ENCODE peak calls at places on chromosomes 5 and 9, in nine cellular contexts. J is GM23338, Q is left ventricle myocardium inferior, Y is ascending aorta, R is transverse colon, G is WERI-Rb-1, V is BJ, O is OCI-LY7, M is brain microvascular endothelial cell. U is an unnamed sample.

GRCh38 chr5:145948921-145949320 is 12.5 kb downstream of the SH3RF2 start:
- DNase-seq in J (no peak), Q (no peak), Y (no peak), R (no peak), G (no peak), V (no peak), O (no peak), M (no peak), U (no peak)

GRCh38 chr9:89387970-89388867 is 69.9 kb downstream of the SECISBP2 start:
- DNase-seq in J (no peak), Q (peak; percentile 48), Y (peak; percentile 73), R (peak; percentile 37), G (no peak), V (peak; percentile 77), O (no peak), M (peak; percentile 11), U (peak; percentile 70)

GRCh38 chr9:130794923-130795495 is 40.0 kb upstream of the ABL1 start:
- DNase-seq in J (peak; percentile 17), Q (no peak), Y (no peak), R (no peak), G (no peak), V (peak; percentile 9), O (no peak), M (no peak), U (no peak)

GRCh38 chr9:137721899-137722298 is 103.1 kb downstream of the EHMT1 start:
- DNase-seq in J (no peak), Q (no peak), Y (no peak), R (no peak), G (no peak), V (no peak), O (no peak), M (no peak), U (no peak)

GRCh38 chr5:119049824-119050449 is 20.9 kb upstream of the DMXL1 start:
- DNase-seq in J (peak; percentile 86), Q (no peak), Y (no peak), R (no peak), G (no peak), V (no peak), O (no peak), M (peak; percentile 60), U (no peak)

GRCh38 chr5:620152-620551 is 8.0 kb downstream of the CEP72 start:
- DNase-seq in J (no peak), Q (no peak), Y (peak; percentile 56), R (no peak), G (no peak), V (no peak), O (no peak), M (no peak), U (no peak)

GRCh38 chr5:96125335-96125891 is 163.8 kb upstream of the ELL2 start:
- DNase-seq in J (no peak), Q (no peak), Y (no peak), R (no peak), G (no peak), V (no peak), O (no peak), M (no peak), U (no peak)

GRCh38 chr5:54517174-54517511 is 416 bp upstream of the SNX18 start:
- DNase-seq in J (no peak), Q (no peak), Y (no peak), R (peak; percentile 14), G (no peak), V (no peak), O (no peak), M (no peak), U (no peak)

GRCh38 chr9:84145780-84146179 is 165.2 kb downstream of the RMI1 start:
- DNase-seq in J (no peak), Q (no peak), Y (no peak), R (no peak), G (no peak), V (no peak), O (no peak), M (no peak), U (no peak)

GRCh38 chr5:127878174-127878750 is 175.1 kb downstream of the CCDC192 start:
- DNase-seq in J (peak; percentile 77), Q (peak; percentile 19), Y (no peak), R (peak; percentile 75), G (peak; percentile 81), V (no peak), O (peak; percentile 23), M (peak; percentile 53), U (no peak)

GRCh38 chr5:177175336-177175735 is 41.8 kb downstream of the NSD1 start:
- DNase-seq in J (no peak), Q (no peak), Y (no peak), R (no peak), G (no peak), V (no peak), O (no peak), M (no peak), U (no peak)

GRCh38 chr9:136051568-136052432 is 43.3 kb downstream of the NACC2 start:
- DNase-seq in J (peak; percentile 91), Q (peak; percentile 56), Y (peak; percentile 85), R (peak; percentile 84), G (peak; percentile 57), V (peak; percentile 65), O (no peak), M (peak; percentile 90), U (no peak)

GRCh38 chr5:53381-54174 is 38.4 kb upstream of the PLEKHG4B start:
- DNase-seq in J (peak; percentile 94), Q (no peak), Y (no peak), R (peak; percentile 23), G (peak; percentile 85), V (no peak), O (no peak), M (no peak), U (no peak)

GRCh38 chr5:169599451-169599850 is 15.9 kb downstream of the SPDL1 start:
- DNase-seq in J (no peak), Q (no peak), Y (no peak), R (no peak), G (no peak), V (no peak), O (no peak), M (peak; percentile 14), U (no peak)

GRCh38 chr9:131583836-131584555 is 38.7 kb downstream of the PRRT1B start:
- DNase-seq in J (no peak), Q (no peak), Y (no peak), R (no peak), G (no peak), V (no peak), O (no peak), M (no peak), U (no peak)

GRCh38 chr9:99595796-99596195 is 225.9 kb upstream of the NR4A3 start:
- DNase-seq in J (no peak), Q (no peak), Y (no peak), R (no peak), G (no peak), V (no peak), O (peak; percentile 2), M (no peak), U (no peak)

GRCh38 chr5:150497274-150497988 is 10.5 kb upstream of the NDST1 start:
- DNase-seq in J (no peak), Q (peak; percentile 55), Y (peak; percentile 95), R (no peak), G (no peak), V (peak; percentile 66), O (no peak), M (peak; percentile 96), U (peak; percentile 93)

GRCh38 chr5:31029925-31030324 is 163.6 kb upstream of the CDH6 start:
- DNase-seq in J (peak; percentile 59), Q (no peak), Y (no peak), R (no peak), G (peak; percentile 16), V (no peak), O (no peak), M (no peak), U (no peak)

GRCh38 chr9:127116088-127116726 is 6.2 kb downstream of the ANGPTL2 start:
- DNase-seq in J (no peak), Q (no peak), Y (no peak), R (no peak), G (no peak), V (no peak), O (no peak), M (no peak), U (no peak)

DNA sequence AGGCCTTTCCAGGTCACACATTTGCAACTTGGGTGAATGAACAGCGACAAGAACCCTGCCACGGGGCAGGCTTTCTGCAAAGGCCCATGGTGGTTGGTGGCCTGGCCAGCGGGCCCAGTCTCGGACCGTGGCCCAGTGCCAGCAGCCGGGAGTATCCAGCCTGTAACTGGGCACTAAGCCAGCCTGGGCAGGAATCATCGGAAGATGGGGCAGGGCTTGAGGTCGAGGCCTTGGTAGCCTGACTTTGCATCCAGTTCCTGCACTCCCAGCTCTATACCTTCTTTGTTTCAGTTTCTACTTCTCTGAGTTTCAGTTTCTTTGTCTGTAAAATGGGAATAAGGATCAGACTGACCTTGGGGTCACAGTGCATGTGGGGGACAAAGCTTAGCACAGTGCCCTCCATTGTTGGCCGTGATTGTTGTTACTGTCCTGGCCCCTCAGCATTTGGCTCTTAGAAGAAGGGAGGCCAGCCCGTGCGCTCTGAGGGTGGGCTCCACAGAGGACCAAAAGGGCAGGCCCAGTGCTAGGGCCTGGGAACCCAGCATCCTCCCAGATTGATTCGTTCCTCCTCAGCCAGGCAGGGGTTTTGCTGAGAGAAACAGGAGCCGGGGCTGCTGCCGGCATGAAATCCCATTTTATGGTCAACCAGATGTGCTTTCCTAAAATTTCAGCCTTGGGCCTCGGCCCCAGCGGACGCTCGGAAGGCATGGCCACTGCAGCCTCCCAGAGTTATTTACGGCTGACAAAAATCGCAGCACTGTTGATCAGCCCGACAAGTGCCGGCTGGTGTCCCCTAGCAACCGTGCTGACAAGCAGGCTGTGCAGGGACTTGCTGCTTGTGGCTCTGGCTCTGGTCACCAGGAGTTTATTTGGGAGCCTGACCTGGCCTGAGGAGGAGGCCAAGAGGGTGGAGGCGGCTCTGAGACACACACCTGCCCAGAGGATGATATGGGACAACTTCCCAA is 43.6 kb downstream of the JADE2 start:
- DNase-seq in J (no peak), Q (peak; percentile 81), Y (peak; percentile 86), R (peak; percentile 68), G (no peak), V (no peak), O (no peak), M (no peak), U (peak; percentile 90)
- H3K4me3 ChIP-seq in J (no peak overlapping the region), Q (peak overlapping the region; percentile 1), Y (no peak overlapping the region), R (no peak overlapping the region), G (no peak overlapping the region), V (no peak overlapping the region), O (no peak overlapping the region), M (no peak overlapping the region), U (no peak overlapping the region)

GRCh38 chr5:167770461-167770860 is 521.0 kb upstream of the WWC1 start:
- DNase-seq in J (no peak), Q (no peak), Y (no peak), R (no peak), G (no peak), V (peak; percentile 87), O (no peak), M (no peak), U (no peak)
- TF ChIP-seq CTCF in J (no peak), Q (no peak), Y (no peak), R (no peak), G (no peak), V (no peak), O (no peak), M (no peak), U (no peak)

GRCh38 chr9:36664806-36665205 is 92.1 kb downstream of the MELK start:
- DNase-seq in J (no peak), Q (no peak), Y (no peak), R (no peak), G (no peak), V (no peak), O (no peak), M (no peak), U (no peak)
- H3K36me3 ChIP-seq in J (peaks cover 8% of the 10 kb centered on the region), Q (no peaks in the 10 kb centered on the region), Y (no peaks in the 10 kb centered on the region), R (no peaks in the 10 kb centered on the region), G (peaks cover 62% of the 10 kb centered on the region), V (no peaks in the 10 kb centered on the region), O (peaks cover 77% of the 10 kb centered on the region), M (peaks cover 3% of the 10 kb centered on the region), U (no peaks in the 10 kb centered on the region)

GRCh38 chr9:33142531-33142930 is 24.6 kb downstream of the B4GALT1 start:
- DNase-seq in J (no peak), Q (no peak), Y (no peak), R (no peak), G (no peak), V (no peak), O (peak; percentile 49), M (no peak), U (peak; percentile 19)
- H3K4me3 ChIP-seq in J (no peak overlapping the region), Q (no peak overlapping the region), Y (no peak overlapping the region), R (no peak overlapping the region), G (no peak overlapping the region), V (no peak overlapping the region), O (no peak overlapping the region), M (no peak overlapping the region), U (no peak overlapping the region)

U was measured in tibial artery.